ENCODE peak calls at places on chromosomes 11 and 22, in four cellular contexts. F is cardiac muscle cell; C is lower leg skin; N is activated CD4-positive, CD25-positive, alpha-beta regulatory T cell. Q is an unnamed sample.

GRCh38 chr11:64344721-64345120 is 4.7 kb downstream of the CCDC88B start:
- DNase-seq in F (no peak), C (no peak), N (no peak), Q (no peak)

GRCh38 chr11:82797595-82797971 is 63.9 kb upstream of the FAM181B start:
- DNase-seq in F (no peak), C (no peak), N (no peak), Q (no peak)

GRCh38 chr11:102761646-102762238 is 18.7 kb downstream of the MMP10 start:
- DNase-seq in F (peak), C (no peak), N (no peak), Q (no peak)

GRCh38 chr11:35559949-35560348 is 34.5 kb upstream of the PAMR1 start:
- DNase-seq in F (no peak), C (no peak), N (no peak), Q (no peak)

GRCh38 chr11:34509336-34509902 is 4.2 kb downstream of the ELF5 start:
- DNase-seq in F (no peak), C (no peak), N (no peak), Q (no peak)

GRCh38 chr11:61947486-61948210 is 2.5 kb upstream of the BEST1 start:
- DNase-seq in F (peak), C (peak), N (peak), Q (peak)

GRCh38 chr11:72726266-72727220 is 25.7 kb downstream of the ARAP1 start:
- DNase-seq in F (no peak), C (no peak), N (no peak), Q (no peak)

GRCh38 chr22:32607086-32607485 is 132.5 kb downstream of the FBXO7 start:
- DNase-seq in F (no peak), C (no peak), N (no peak), Q (no peak)

GRCh38 chr11:38019072-38019775 is 1421.2 kb upstream of the RAG2 start:
- DNase-seq in F (no peak), C (no peak), N (no peak), Q (no peak)

GRCh38 chr11:78030429-78031325 is 7.6 kb upstream of the KCTD14 start:
- DNase-seq in F (peak), C (no peak), N (no peak), Q (no peak)

GRCh38 chr11:47394322-47395224 is 13.8 kb upstream of the SLC39A13 start:
- DNase-seq in F (no peak), C (no peak), N (peak), Q (no peak)

GRCh38 chr11:122917311-122917710 is 34.8 kb downstream of the JHY start:
- DNase-seq in F (no peak), C (no peak), N (no peak), Q (no peak)

GRCh38 chr11:91220476-91221202 is 997.8 kb upstream of the CHORDC1 start:
- DNase-seq in F (no peak), C (no peak), N (no peak), Q (no peak)

GRCh38 chr11:36577859-36578258 is 10.1 kb downstream of the RAG1 start:
- DNase-seq in F (no peak), C (no peak), N (no peak), Q (no peak)

GRCh38 chr11:58028687-58029411 is 1.9 kb upstream of the OR6Q1 start:
- DNase-seq in F (no peak), C (no peak), N (no peak), Q (no peak)

GRCh38 chr11:108961095-108961494 is 296.2 kb downstream of the DDX10 start:
- DNase-seq in F (no peak), C (no peak), N (no peak), Q (no peak)

GRCh38 chr11:117199916-117200812 is 994 bp downstream of the TAGLN start:
- DNase-seq in F (no peak), C (no peak), N (no peak), Q (no peak)

GRCh38 chr22:20567993-20568417 is 60.6 kb downstream of the MED15 start:
- DNase-seq in F (no peak), C (no peak), N (no peak), Q (no peak)

GRCh38 chr11:104781037-104781436 is 117.2 kb downstream of the CASP12 start:
- DNase-seq in F (no peak), C (no peak), N (no peak), Q (no peak)

GRCh38 chr11:117885777-117886176 is 9.3 kb upstream of the FXYD6 start:
- DNase-seq in F (peak), C (peak), N (no peak), Q (no peak)

GRCh38 chr11:69841859-69842698 is 22.9 kb upstream of the FGF3 start:
- DNase-seq in F (no peak), C (peak), N (no peak), Q (no peak)

GRCh38 chr11:118715245-118715807 is 35.9 kb upstream of the TREH start:
- DNase-seq in F (peak), C (no peak), N (no peak), Q (no peak)

GRCh38 chr11:76524919-76525318 is 80.1 kb downstream of the EMSY start:
- DNase-seq in F (no peak), C (no peak), N (no peak), Q (no peak)

GRCh38 chr11:64409278-64409677 is 50.3 kb downstream of the RPS6KA4 start:
- DNase-seq in F (no peak), C (no peak), N (no peak), Q (peak)

GRCh38 chr22:37313376-37314314 is 31.3 kb downstream of the CYTH4 start:
- DNase-seq in F (no peak), C (no peak), N (no peak), Q (no peak)

GRCh38 chr11:57406337-57406904 is 16.0 kb upstream of the PRG2 start:
- DNase-seq in F (no peak), C (no peak), N (no peak), Q (no peak)

GRCh38 chr11:65491614-65492386 is 7.0 kb upstream of the MALAT1 start:
- DNase-seq in F (no peak), C (peak), N (no peak), Q (peak)

GRCh38 chr11:134630896-134631295 is 218.9 kb upstream of the B3GAT1 start:
- DNase-seq in F (no peak), C (peak), N (no peak), Q (no peak)

Q was measured in glutamatergic neuron.